ENCODE peak calls at places on chromosomes 13 and 19, in six cellular contexts. E, Q, P, D, S and L are unnamed samples. For H3K4me1 and H3K36me3, the result is how much of the 10 kb centered on the place peaks cover.

GRCh38 chr13:75996582-75996981 is 360.5 kb downstream of the LMO7 start:
- DNase-seq in P (no peak), S (no peak), D (no peak), E (no peak), Q (no peak), L (no peak)

GRCh38 chr13:45196622-45197021 is 4.2 kb downstream of the KCTD4 start:
- DNase-seq in D (no peak), Q (no peak), E (no peak), P (no peak), S (no peak), L (no peak)

GRCh38 chr13:42041017-42041683 is 7.3 kb upstream of the DGKH start:
- DNase-seq in D (peak), E (peak), P (peak), Q (no peak), S (peak), L (peak)

GRCh38 chr13:85698236-85698635 is 101.0 kb downstream of the SLITRK6 start:
- DNase-seq in D (no peak), E (no peak), P (no peak), Q (no peak), S (no peak), L (no peak)

GRCh38 chr19:32287811-32288227 is 57.6 kb upstream of the ZNF507 start:
- DNase-seq in Q (peak), P (peak), E (peak), D (no peak), S (peak), L (peak)

GRCh38 chr19:1882089-1882785 is 3.1 kb downstream of the ABHD17A start:
- DNase-seq in E (peak), D (no peak), P (peak), S (no peak), Q (no peak), L (no peak)

GRCh38 chr13:30191491-30192100 is 115.8 kb downstream of the KATNAL1 start:
- DNase-seq in P (no peak), E (peak), S (no peak), D (no peak), Q (no peak), L (no peak)

GRCh38 chr19:49415102-49415809 is 8.0 kb downstream of the PTH2 start:
- DNase-seq in Q (no peak), P (no peak), E (no peak), S (no peak), D (no peak), L (no peak)

GRCh38 chr19:36987091-36987490 is 71.0 kb downstream of the ZNF568 start:
- DNase-seq in S (no peak), P (no peak), D (no peak), Q (no peak), E (no peak), L (no peak)

GRCh38 chr13:76822691-76823267 is 63.4 kb downstream of the KCTD12 start:
- DNase-seq in Q (no peak), D (no peak), P (no peak), S (no peak), E (peak), L (no peak)

GRCh38 chr19:41694196-41694595 is 6.1 kb upstream of the CEACAM7 start:
- DNase-seq in Q (no peak), P (no peak), E (no peak), D (no peak), S (no peak), L (no peak)

GRCh38 chr19:48419158-48419920 is 25.9 kb downstream of the GRIN2D start:
- DNase-seq in P (peak), Q (no peak), D (peak), S (peak), E (peak), L (no peak)

GRCh38 chr13:28761586-28761985 is 42.8 kb upstream of the SLC46A3 start:
- DNase-seq in E (no peak), Q (no peak), D (no peak), P (no peak), S (no peak), L (no peak)

GRCh38 chr19:55855160-55855559 is 18.8 kb downstream of the NLRP4 start:
- DNase-seq in D (no peak), E (no peak), Q (no peak), S (no peak), P (no peak), L (no peak)

GRCh38 chr19:2064788-2065524 is 13.9 kb upstream of the MKNK2 start:
- DNase-seq in D (no peak), P (no peak), E (no peak), S (peak), Q (no peak), L (no peak)

GRCh38 chr19:56837492-56837891 is 3.0 kb downstream of the PEG3 start:
- DNase-seq in P (no peak), D (peak), S (peak), Q (peak), E (no peak), L (peak)

GRCh38 chr13:91576590-91576989 is 178.2 kb downstream of the GPC5 start:
- DNase-seq in P (peak), Q (no peak), D (no peak), E (no peak), S (no peak), L (no peak)

GRCh38 chr19:23395041-23395721 is at the start of gene ZNF91:
- DNase-seq in Q (peak), D (peak), E (peak), S (peak), P (peak), L (peak)

GRCh38 chr19:44745386-44745831 is 3.1 kb upstream of the BCL3 start:
- DNase-seq in Q (no peak), P (peak), S (peak), D (no peak), E (peak), L (peak)

GRCh38 chr19:41957838-41958366 is 1.2 kb downstream of the RABAC1 start:
- DNase-seq in S (peak), E (peak), Q (no peak), D (peak), P (peak), L (peak)

GRCh38 chr13:93328943-93329342 is 102.3 kb downstream of the GPC6 start:
- DNase-seq in Q (no peak), P (no peak), D (no peak), E (no peak), S (no peak), L (no peak)

GRCh38 chr19:2624537-2625091 is 77.9 kb downstream of the GNG7 start:
- DNase-seq in P (peak), S (peak), E (no peak), D (peak), Q (no peak), L (peak)

GRCh38 chr19:484494-484893 is 11.8 kb upstream of the MADCAM1 start:
- DNase-seq in Q (no peak), P (no peak), S (no peak), D (no peak), E (no peak), L (no peak)

GRCh38 chr19:18793144-18794028 is 2.3 kb upstream of the COMP start:
- DNase-seq in E (no peak), D (no peak), P (no peak), S (no peak), Q (no peak), L (no peak)

GRCh38 chr19:1295169-1296012 is 9.7 kb downstream of the EFNA2 start:
- DNase-seq in P (peak), E (no peak), D (no peak), S (no peak), Q (no peak), L (no peak)

GRCh38 chr13:108270442-108270841 is 924 bp downstream of the TNFSF13B start:
- DNase-seq in P (no peak), Q (no peak), S (no peak), E (peak), D (no peak), L (no peak)

GRCh38 chr13:66563076-66563475 is 667.1 kb downstream of the PCDH9 start:
- DNase-seq in D (no peak), P (no peak), S (no peak), Q (no peak), E (no peak), L (no peak)

GRCh38 chr19:41687419-41687818 is 651 bp downstream of the CEACAM7 start:
- DNase-seq in D (no peak), E (no peak), Q (no peak), P (no peak), S (no peak), L (no peak)

GRCh38 chr19:38557205-38557799 is 60.5 kb downstream of the MAP4K1 start:
- DNase-seq in D (no peak), S (no peak), P (no peak), Q (no peak), E (peak), L (peak)

GRCh38 chr19:48470856-48471255 is 1.7 kb downstream of the CYTH2 start:
- DNase-seq in Q (no peak), S (no peak), E (no peak), D (no peak), P (no peak), L (no peak)

GRCh38 chr13:75120071-75120470 is 361.9 kb downstream of the TBC1D4 start:
- DNase-seq in Q (no peak), P (no peak), S (no peak), E (no peak), D (no peak), L (no peak)

GRCh38 chr19:49560358-49560900 is 19.9 kb downstream of the NOSIP start:
- DNase-seq in D (peak), S (peak), E (peak), Q (no peak), P (no peak), L (no peak)

GRCh38 chr13:73235385-73235784 is 176.6 kb downstream of the KLF5 start:
- DNase-seq in D (no peak), E (no peak), Q (no peak), S (no peak), P (no peak), L (peak)

DNA sequence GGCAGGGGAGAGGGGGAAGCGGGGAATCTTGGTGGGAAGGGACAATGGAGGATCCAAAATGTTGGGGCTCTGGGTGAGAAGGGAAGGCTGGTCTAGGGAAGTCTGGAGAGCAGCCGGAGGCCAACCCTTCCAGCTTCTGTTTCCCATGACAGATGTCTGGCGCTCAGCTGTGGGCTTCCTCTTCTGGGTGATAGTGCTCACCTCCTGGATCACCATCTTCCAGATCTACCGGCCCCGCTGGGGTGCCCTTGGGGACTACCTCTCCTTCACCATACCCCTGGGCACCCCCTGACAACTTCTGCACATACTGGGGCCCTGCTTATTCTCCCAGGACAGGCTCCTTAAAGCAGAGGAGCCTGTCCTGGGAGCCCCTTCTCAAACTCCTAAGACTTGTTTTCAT is 1.1 kb downstream of the PSENEN start:
- DNase-seq in Q (no peak), S (no peak), D (no peak), E (no peak), P (no peak), L (no peak)
- H3K4me1 ChIP-seq in Q (under half), S (half or more), D (under half), E (under half), P (under half), L (half or more)

DNA sequence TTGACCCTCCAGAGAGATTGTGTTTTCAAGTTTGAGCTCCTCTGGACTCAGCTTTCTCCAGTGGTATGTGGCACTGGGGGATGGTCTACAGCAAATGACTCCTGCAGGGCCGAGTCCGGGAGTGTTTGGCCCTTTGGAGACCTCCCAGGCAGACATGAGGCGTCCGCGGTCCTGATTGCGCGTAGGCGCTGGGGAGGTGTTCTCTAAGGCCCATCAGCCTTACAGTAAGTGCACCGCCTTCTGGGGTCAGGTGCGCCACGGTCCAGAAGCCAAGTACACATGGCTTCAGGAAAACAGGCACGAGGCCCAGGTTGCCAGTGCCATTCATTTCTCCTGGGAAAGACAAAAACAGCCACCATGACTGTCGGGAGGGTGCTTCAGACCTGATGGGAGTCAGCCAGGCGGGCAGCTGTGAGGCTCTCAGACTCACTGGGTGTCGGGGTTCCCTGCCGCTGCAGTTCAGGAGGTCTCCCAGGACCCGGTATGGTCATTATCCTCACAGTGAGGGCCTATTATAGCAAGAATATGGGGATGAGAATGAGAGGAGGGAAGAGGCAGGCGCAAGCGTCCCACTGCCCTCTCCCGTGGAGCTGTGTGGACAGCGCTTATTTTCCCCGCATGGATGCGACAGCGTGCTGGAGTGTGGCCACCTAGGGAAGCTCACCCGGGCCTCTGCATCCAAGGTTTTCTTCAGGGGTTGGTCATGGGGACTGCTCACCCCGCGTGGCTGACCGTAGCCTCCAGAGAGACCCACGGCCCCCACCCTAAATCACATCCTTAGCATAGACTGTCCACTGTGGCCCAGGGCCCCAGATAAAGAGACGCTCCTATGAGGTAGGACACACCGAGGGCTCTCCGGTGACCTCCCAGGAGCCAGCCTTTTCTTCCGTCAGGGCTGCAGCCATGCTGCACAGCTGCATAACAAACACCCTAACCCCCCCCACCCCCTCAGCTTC is 21.8 kb downstream of the CCDC8 start:
- DNase-seq in S (no peak), P (no peak), D (peak), E (no peak), Q (no peak), L (peak)
- H3K36me3 ChIP-seq in S (half or more), P (under half), D (under half), E (under half), Q (under half), L (half or more)

DNA sequence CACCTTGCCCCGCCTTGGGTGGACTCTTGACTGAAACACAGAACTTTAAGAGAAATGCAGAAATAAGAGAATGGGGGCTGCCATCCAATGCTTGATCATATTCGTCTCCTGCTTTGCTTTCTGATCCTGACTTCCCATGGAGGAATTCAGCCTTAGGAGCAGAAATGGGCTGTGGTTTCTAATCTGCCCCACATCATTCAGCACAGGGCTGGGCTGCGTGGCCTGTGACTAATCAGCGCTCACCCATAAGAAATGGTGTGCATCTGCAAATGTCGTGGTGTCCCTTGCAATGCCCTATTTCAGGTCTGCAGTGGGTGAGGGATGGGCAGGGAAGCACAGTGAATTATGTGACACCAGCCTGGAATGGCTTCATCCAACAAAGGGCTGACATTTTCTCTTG is 60.7 kb upstream of the URI1 start:
- DNase-seq in Q (no peak), P (no peak), E (no peak), S (no peak), D (no peak), L (no peak)
- H3K4me3 ChIP-seq in Q (no peak), P (no peak), E (no peak), S (no peak), D (no peak), L (no peak)

GRCh38 chr13:110333837-110334236 is 26.8 kb downstream of the COL4A2 start:
- DNase-seq in P (no peak), S (no peak), E (no peak), Q (no peak), D (no peak), L (no peak)

GRCh38 chr13:110336108-110336507 is 29.0 kb downstream of the COL4A2 start:
- DNase-seq in P (no peak), S (no peak), D (no peak), Q (no peak), E (no peak), L (no peak)

GRCh38 chr13:110334841-110335490 is 27.9 kb downstream of the COL4A2 start:
- DNase-seq in S (no peak), E (no peak), P (no peak), Q (no peak), D (no peak), L (no peak)

GRCh38 chr13:110332750-110333149 is 25.7 kb downstream of the COL4A2 start:
- DNase-seq in S (no peak), Q (no peak), E (no peak), D (no peak), P (no peak), L (no peak)

GRCh38 chr13:110334256-110334655 is 27.2 kb downstream of the COL4A2 start:
- DNase-seq in D (no peak), E (no peak), S (no peak), Q (no peak), P (no peak), L (no peak)
- H3K4me1 ChIP-seq in D (under half), E (under half), S (half or more), Q (half or more), P (under half), L (under half)

GRCh38 chr13:51385114-51385513 is 45.6 kb downstream of the SERPINE3 start:
- DNase-seq in S (no peak), Q (no peak), D (no peak), P (no peak), E (no peak), L (no peak)
- H3K36me3 ChIP-seq in S (under half), Q (under half), D (under half), P (under half), E (under half), L (under half)

GRCh38 chr19:4233282-4233853 is 4.0 kb downstream of the EBI3 start:
- DNase-seq in Q (no peak), P (peak), S (peak), E (peak), D (no peak), L (peak)

GRCh38 chr19:4234142-4234861 is 5.0 kb downstream of the EBI3 start:
- DNase-seq in S (no peak), E (no peak), Q (no peak), D (no peak), P (no peak), L (no peak)

GRCh38 chr19:4229179-4229931 is at the start of gene EBI3:
- DNase-seq in S (peak), D (no peak), P (no peak), Q (no peak), E (no peak), L (no peak)

GRCh38 chr19:4234862-4235201 is 5.5 kb downstream of the EBI3 start:
- DNase-seq in D (no peak), P (no peak), S (no peak), Q (no peak), E (no peak), L (no peak)

DNA sequence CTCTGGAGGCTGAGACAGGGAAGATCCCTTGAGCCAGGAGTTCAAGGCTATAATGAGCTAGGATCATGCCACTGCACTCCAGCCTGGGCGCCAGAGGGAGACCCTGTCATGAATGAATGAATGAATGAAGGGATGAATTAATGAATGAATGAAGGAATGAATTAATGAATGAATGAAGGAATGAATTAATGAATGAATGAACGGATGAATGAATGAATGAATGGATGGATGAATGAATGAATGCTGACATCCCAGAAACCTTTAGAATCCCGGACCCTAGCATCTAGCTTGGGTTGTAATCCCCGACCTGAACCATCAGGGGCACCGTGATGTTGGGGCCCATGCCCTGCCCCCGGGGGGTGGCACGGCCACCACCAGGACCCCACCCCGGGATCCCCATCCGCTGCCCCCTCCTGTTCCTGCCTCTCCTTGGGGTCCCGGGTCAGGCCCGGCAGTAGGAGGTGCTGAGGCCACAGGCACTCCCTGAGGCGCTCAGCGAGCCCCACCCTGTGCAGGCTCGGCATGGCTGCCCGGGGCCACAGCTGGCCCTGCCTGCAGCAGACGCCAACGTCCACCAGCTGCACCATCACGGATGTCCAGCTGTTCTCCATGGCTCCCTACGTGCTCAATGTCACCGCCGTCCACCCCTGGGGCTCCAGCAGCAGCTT is 3.4 kb downstream of the EBI3 start:
- DNase-seq in P (no peak), S (no peak), Q (no peak), D (no peak), E (no peak), L (no peak)
- H3K4me3 ChIP-seq in P (no peak), S (no peak), Q (no peak), D (no peak), E (no peak), L (no peak)

DNA sequence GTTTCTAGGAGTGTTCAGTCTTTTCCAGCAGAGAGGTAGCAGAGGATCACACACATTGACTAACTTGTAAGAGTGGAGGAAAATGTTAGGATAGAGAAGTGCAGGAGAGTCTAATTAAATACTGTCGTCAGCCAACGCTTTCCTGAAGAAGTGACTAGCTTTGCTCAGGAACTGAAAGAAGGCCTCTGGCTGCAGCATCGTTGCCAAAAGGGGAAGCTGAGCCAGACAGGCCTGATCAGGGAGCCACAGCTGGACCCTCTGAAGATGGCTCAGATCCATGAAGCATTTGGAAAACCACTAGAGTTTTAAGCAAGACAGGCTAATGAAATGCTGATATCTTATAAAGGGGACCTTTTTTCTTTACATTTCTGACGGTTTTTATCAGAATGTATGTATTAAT is 38.4 kb upstream of the LAMP1 start:
- DNase-seq in Q (no peak), S (no peak), D (no peak), E (no peak), P (no peak), L (no peak)
- H3K4me1 ChIP-seq in Q (under half), S (under half), D (under half), E (under half), P (under half), L (under half)